ENCODE peak calls at places on chromosomes 4 and X, in six cellular contexts. W, K, M, T, G and P are unnamed samples.

GRCh38 chr4:80072607-80073361 is at the start of gene ANTXR2:
- DNase-seq in W (peak), K (peak), M (peak), T (peak), G (peak), P (peak)

GRCh38 chrX:22300130-22300529 is 27.4 kb downstream of the CBLL2 start:
- DNase-seq in W (no peak), K (no peak), M (no peak), T (no peak), G (no peak), P (no peak)

GRCh38 chr4:54367059-54367458 is 138.0 kb downstream of the PDGFRA start:
- DNase-seq in W (no peak), K (no peak), M (no peak), T (no peak), G (no peak), P (no peak)

GRCh38 chr4:15004701-15005301 is 2.5 kb downstream of the CPEB2 start:
- DNase-seq in W (peak), K (peak), M (peak), T (peak), G (no peak), P (peak)

GRCh38 chr4:125085-125820 is 952 bp downstream of the ZNF718 start:
- DNase-seq in W (peak), K (peak), M (peak), T (peak), G (no peak), P (peak)

GRCh38 chrX:11374570-11374969 is 81.4 kb downstream of the AMELX start:
- DNase-seq in W (no peak), K (no peak), M (no peak), T (no peak), G (no peak), P (no peak)

GRCh38 chr4:182306792-182307507 is 63.7 kb downstream of the TENM3 start:
- DNase-seq in W (no peak), K (no peak), M (no peak), T (no peak), G (no peak), P (no peak)

GRCh38 chr4:15352508-15352907 is 75.3 kb upstream of the C1QTNF7 start:
- DNase-seq in W (no peak), K (no peak), M (no peak), T (no peak), G (no peak), P (no peak)

GRCh38 chrX:9343971-9344370 is 120.9 kb upstream of the TBL1X start:
- DNase-seq in W (no peak), K (no peak), M (no peak), T (no peak), G (no peak), P (no peak)

GRCh38 chr4:94766856-94767255 is 9.1 kb downstream of the BMPR1B start:
- DNase-seq in W (no peak), K (no peak), M (no peak), T (no peak), G (no peak), P (no peak)

GRCh38 chrX:70525733-70526132 is 81.1 kb downstream of the DLG3 start:
- DNase-seq in W (no peak), K (peak), M (no peak), T (no peak), G (peak), P (no peak)

GRCh38 chr4:78937837-78938236 is 1.4 kb downstream of the PAQR3 start:
- DNase-seq in W (no peak), K (no peak), M (no peak), T (no peak), G (no peak), P (no peak)

GRCh38 chrX:1719270-1719669 is 104.4 kb downstream of the ASMT start:
- DNase-seq in W (no peak), K (no peak), M (no peak), T (no peak), G (no peak), P (no peak)

GRCh38 chrX:113954297-113954696 is 629.6 kb upstream of the HTR2C start:
- DNase-seq in W (no peak), K (no peak), M (no peak), T (no peak), G (no peak), P (no peak)

GRCh38 chr4:7828926-7829325 is 110.7 kb downstream of the AFAP1 start:
- DNase-seq in W (no peak), K (no peak), M (no peak), T (no peak), G (no peak), P (no peak)

GRCh38 chrX:44958480-44958879 is 85.5 kb downstream of the KDM6A start:
- DNase-seq in W (no peak), K (no peak), M (no peak), T (no peak), G (no peak), P (no peak)

GRCh38 chrX:17375631-17376380 is 806 bp downstream of the NHS start:
- DNase-seq in W (peak), K (peak), M (peak), T (peak), G (peak), P (no peak)

GRCh38 chr4:81472249-81473085 is 760 bp upstream of the RASGEF1B start:
- DNase-seq in W (peak), K (no peak), M (no peak), T (no peak), G (peak), P (no peak)

GRCh38 chr4:147786031-147786430 is 54.1 kb downstream of the ARHGAP10 start:
- DNase-seq in W (no peak), K (no peak), M (no peak), T (no peak), G (no peak), P (no peak)

GRCh38 chr4:153143527-153144348 is 60.5 kb upstream of the TRIM2 start:
- DNase-seq in W (no peak), K (no peak), M (no peak), T (no peak), G (no peak), P (no peak)
- H3K27ac ChIP-seq in W (no peak), K (no peak), M (no peak), T (no peak), G (peak), P (peak)

GRCh38 chr4:144578681-144579080 is 67.3 kb upstream of the HHIP start:
- DNase-seq in W (no peak), K (no peak), M (no peak), T (no peak), G (no peak), P (no peak)
- H3K27ac ChIP-seq in W (no peak), K (no peak), M (no peak), T (no peak), G (peak), P (no peak)

DNA sequence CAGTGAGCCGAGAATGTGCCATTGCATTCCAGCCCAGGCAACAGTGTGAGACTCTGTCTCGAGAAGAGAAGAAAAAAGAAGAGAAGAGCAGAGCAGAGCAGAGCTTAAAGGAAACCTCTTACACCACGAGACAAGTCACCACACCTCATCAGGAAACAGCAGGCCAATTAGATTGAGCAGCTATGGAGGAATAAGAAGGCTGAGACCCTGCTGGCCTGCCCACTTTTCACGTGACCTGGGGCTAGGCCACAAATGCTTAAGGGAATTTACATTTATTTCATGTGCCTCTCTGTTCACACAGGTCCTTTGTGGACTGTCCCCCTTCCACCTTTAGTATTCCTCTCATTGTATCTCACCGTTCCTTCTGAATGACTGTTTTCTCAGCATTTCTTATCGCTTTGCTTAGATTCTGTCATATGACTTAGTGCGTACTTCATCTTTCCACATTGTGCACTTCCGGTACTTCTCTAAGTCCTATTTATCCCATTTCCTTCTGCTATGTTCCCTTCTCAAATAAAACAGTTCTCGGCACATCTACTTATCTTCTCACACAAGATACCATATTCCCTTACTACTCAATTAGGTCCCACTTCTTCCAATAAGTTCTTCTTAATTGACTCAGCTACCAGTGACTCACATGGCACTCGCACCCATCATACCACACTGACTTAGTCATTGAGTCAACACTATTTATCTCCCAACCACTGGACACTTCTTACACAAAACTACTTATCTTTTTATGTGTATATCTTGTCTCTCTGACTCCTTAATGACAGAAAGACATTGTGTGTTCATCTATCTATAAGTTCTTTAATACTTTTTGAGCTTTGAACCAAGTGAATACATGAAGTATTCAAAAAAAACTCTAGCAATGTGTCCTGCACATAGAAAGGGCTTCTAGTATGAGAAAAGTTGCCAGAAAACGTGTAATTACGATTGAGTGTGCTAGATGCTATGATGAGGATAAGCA is 11.0 kb downstream of the CUL4B start:
- DNase-seq in W (no peak), K (no peak), M (no peak), T (no peak), G (peak), P (no peak)
- H3K27ac ChIP-seq in W (no peak), K (no peak), M (peak), T (no peak), G (peak), P (no peak)

DNA sequence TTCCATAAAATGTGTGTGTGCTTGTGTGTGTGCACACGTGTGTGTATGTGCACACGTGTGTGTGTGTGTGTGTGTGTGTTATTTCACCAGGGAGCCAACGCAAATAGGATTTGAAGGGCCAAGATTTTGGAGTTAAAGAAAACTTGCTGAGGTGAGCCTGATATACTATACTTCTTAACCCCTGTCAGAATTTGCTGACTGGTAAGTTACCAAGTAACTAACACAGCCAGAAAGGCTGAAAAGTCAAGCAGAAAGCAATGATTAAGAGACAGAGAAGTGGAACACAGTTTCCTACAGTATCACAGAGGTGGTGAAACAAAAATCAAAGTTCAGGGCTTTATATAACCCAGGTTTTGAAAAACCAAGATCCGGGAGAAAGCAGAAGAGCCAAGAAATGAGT is 47.6 kb downstream of the GABRA3 start:
- DNase-seq in W (no peak), K (no peak), M (no peak), T (no peak), G (no peak), P (no peak)
- H3K27ac ChIP-seq in W (no peak), K (no peak), M (no peak), T (no peak), G (no peak), P (no peak)

GRCh38 chr4:56804551-56804950 is 16.9 kb downstream of the SPINK2 start:
- DNase-seq in W (no peak), K (no peak), M (no peak), T (no peak), G (no peak), P (no peak)

GRCh38 chr4:56803473-56803872 is 18.0 kb downstream of the SPINK2 start:
- DNase-seq in W (no peak), K (no peak), M (no peak), T (no peak), G (no peak), P (no peak)

GRCh38 chr4:56799824-56800756 is 21.4 kb downstream of the SPINK2 start:
- DNase-seq in W (peak), K (peak), M (peak), T (peak), G (peak), P (peak)

GRCh38 chr4:56799291-56799823 is 22.1 kb downstream of the SPINK2 start:
- DNase-seq in W (peak), K (no peak), M (no peak), T (no peak), G (no peak), P (no peak)
- H3K27ac ChIP-seq in W (no peak), K (peak), M (peak), T (no peak), G (peak), P (peak)

GRCh38 chr4:114597410-114598115 is 1.0 kb upstream of the UGT8 start:
- DNase-seq in W (peak), K (no peak), M (no peak), T (no peak), G (no peak), P (peak)
- H3K27ac ChIP-seq in W (no peak), K (no peak), M (no peak), T (no peak), G (no peak), P (peak)

GRCh38 chrX:50638123-50638522 is 167.5 kb upstream of the DGKK start:
- DNase-seq in W (no peak), K (peak), M (peak), T (peak), G (no peak), P (no peak)

GRCh38 chrX:50644496-50644895 is 169.5 kb downstream of the SHROOM4 start:
- DNase-seq in W (no peak), K (no peak), M (no peak), T (no peak), G (no peak), P (no peak)

GRCh38 chrX:50648151-50648550 is 165.8 kb downstream of the SHROOM4 start:
- DNase-seq in W (no peak), K (no peak), M (no peak), T (no peak), G (no peak), P (no peak)

GRCh38 chrX:50643525-50644137 is 170.4 kb downstream of the SHROOM4 start:
- DNase-seq in W (no peak), K (no peak), M (no peak), T (no peak), G (no peak), P (no peak)
- H3K27ac ChIP-seq in W (no peak), K (peak), M (no peak), T (peak), G (no peak), P (no peak)

DNA sequence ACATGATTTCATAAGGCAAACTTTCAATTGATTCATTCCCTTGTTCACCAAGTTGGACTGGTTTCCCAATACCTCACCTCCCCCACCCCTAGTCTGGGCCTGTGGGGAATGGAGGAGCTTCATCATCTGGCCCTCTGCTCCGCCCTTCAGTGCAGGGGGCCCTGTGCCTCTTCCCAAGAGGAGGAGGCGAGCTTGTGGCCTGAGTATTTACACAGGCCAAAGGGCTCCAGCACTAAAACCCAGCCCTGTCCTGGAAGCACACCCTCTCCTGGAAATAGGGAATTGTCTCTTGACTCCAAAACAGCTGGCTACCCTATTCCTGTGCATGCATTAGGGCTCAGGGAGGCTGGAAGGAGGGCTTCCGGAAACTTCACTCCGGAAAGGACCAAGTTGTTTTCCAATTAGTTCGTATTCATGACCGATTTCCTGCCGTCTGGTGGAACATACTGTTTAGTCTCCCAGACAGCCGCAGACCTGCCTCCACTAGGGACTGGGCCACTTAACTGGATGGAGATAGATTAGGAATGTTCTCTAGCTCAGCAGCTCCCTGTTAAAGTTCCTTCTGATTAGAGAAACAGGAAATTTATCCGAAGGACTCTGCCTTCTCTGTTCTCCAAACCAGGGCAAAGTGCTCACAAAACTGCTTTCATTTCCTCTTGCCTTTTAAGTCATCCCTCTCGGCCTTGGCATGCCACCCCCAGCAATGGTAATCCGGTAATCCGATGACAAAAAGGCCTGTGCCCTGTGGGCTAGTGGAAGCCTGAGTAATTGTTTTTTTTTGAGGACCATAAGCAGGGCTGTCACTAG is 5.8 kb downstream of the SRPX2 start:
- DNase-seq in W (peak), K (peak), M (peak), T (peak), G (no peak), P (no peak)
- H3K27ac ChIP-seq in W (no peak), K (peak), M (peak), T (peak), G (peak), P (no peak)

DNA sequence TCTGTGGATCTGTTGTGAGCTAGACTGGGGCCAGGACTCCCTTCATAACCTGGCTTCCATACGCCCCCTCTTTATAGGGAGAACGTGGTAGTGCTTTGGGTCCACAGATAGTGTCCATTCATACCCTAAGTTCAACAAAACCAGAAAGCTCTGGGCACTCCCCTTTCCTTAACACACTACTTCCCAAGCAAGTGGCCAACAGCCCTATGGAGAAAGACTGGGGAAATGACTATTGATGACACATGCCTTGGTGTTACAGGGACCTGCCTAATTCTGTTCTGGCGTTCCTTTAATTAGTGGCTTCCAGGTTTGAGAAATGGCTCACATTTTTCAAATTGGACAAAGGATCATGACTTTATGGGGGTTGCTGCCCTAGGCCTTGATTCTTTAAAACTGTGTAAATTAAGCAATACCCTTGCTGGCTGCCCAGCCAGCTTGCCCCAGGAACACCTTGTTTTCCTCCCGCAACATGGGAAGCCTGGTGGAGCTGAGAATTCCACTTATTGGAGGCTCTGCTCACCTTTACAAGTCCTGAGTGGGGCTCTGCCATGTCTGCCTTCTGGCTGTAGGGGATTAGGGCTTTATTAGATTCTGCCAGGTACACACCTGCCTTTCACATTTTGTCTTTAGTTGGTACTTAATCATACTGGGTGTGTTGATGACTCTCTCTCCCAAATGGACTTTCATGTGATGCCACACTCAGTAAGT is 61.1 kb downstream of the RGS12 start:
- DNase-seq in W (no peak), K (no peak), M (no peak), T (no peak), G (no peak), P (no peak)
- H3K27ac ChIP-seq in W (no peak), K (no peak), M (no peak), T (no peak), G (no peak), P (no peak)

DNA sequence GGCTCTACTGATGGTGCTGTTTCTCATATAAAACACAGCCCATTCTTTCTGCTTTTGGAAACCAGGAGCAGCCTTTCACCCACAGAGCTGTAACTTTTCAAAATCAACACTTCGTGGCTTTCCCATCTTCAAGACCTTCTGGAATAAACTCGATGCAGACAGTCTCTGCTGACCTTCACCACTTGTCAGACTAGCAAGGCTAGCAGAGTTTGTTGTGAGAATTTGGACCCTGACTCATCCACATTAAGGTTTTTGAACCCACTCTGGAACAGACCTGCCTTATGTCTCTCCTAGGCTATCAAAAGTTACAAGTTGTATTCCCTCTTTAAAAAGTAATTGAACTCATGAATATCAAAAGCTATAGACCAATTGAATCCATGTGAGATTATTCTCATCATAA is 88.6 kb downstream of the MAML3 start:
- DNase-seq in W (no peak), K (no peak), M (no peak), T (no peak), G (no peak), P (no peak)
- H3K27ac ChIP-seq in W (no peak), K (no peak), M (no peak), T (no peak), G (peak), P (no peak)